ENCODE peak calls at places on chromosomes 11 and 22, in four cellular contexts. G, U, J and D are unnamed samples.

GRCh38 chr11:113446938-113447337 is 28.3 kb downstream of the DRD2 start:
- DNase-seq in G (no peak), U (no peak), J (peak; percentile 57), D (no peak)

GRCh38 chr11:106424111-106424510 is 346.6 kb downstream of the AASDHPPT start:
- DNase-seq in J (no peak), U (no peak), G (no peak), D (no peak)

GRCh38 chr11:93515438-93515837 is 27.8 kb downstream of the SMCO4 start:
- DNase-seq in U (no peak), J (no peak), G (no peak), D (no peak)

GRCh38 chr22:25172153-25172552 is 27.5 kb upstream of the CRYBB3 start:
- DNase-seq in G (no peak), J (no peak), U (peak; percentile 59), D (no peak)

GRCh38 chr11:107962181-107962580 is 33.9 kb downstream of the RAB39A start:
- DNase-seq in U (no peak), G (no peak), J (no peak), D (no peak)

GRCh38 chr22:38233427-38233826 is 31.6 kb downstream of the MAFF start:
- DNase-seq in J (no peak), U (no peak), G (no peak), D (no peak)

GRCh38 chr11:49995559-49995958 is 13.2 kb upstream of the OR4C12 start:
- DNase-seq in U (no peak), G (peak; percentile 55), J (peak; percentile 21), D (peak; percentile 13)

GRCh38 chr11:107591446-107592236 is 694 bp downstream of the ELMOD1 start:
- DNase-seq in J (peak; percentile 57), G (no peak), U (peak; percentile 54), D (peak; percentile 24)

GRCh38 chr11:61850687-61851086 is 22.6 kb downstream of the FADS2 start:
- DNase-seq in G (no peak), U (no peak), J (no peak), D (no peak)

GRCh38 chr11:34564406-34564805 is 50.8 kb upstream of the ELF5 start:
- DNase-seq in J (no peak), U (no peak), G (no peak), D (no peak)

GRCh38 chr22:28547132-28547842 is 132.4 kb downstream of the TTC28 start:
- DNase-seq in G (no peak), J (no peak), U (no peak), D (no peak)

GRCh38 chr22:36291831-36292740 is 39.2 kb downstream of the APOL1 start:
- DNase-seq in U (no peak), G (no peak), J (no peak), D (no peak)

GRCh38 chr11:69948256-69949141 is 129.3 kb upstream of the FGF3 start:
- DNase-seq in G (no peak), U (no peak), J (no peak), D (no peak)

GRCh38 chr11:117815262-117815803 is 9.2 kb downstream of the FXYD2 start:
- DNase-seq in G (no peak), U (peak; percentile 77), J (no peak), D (no peak)

GRCh38 chr11:11661356-11662040 is 39.7 kb upstream of the GALNT18 start:
- DNase-seq in J (peak; percentile 86), G (no peak), U (no peak), D (no peak)

GRCh38 chr11:34599406-34599901 is 21.4 kb upstream of the EHF start:
- DNase-seq in G (no peak), J (no peak), U (no peak), D (no peak)

GRCh38 chr22:29004647-29005371 is 56.8 kb downstream of the C22orf31 start:
- DNase-seq in J (peak; percentile 55), G (peak; percentile 75), U (no peak), D (peak; percentile 47)

GRCh38 chr11:102071497-102072472 is 24.5 kb downstream of the CFAP300 start:
- DNase-seq in J (no peak), G (no peak), U (no peak), D (no peak)

GRCh38 chr11:839875-840617 is 2.3 kb downstream of the POLR2L start:
- DNase-seq in J (no peak), G (no peak), U (no peak), D (no peak)
- TF ChIP-seq CTCF in J (no peak), G (no peak), U (peak; percentile 43), D (no peak)

DNA sequence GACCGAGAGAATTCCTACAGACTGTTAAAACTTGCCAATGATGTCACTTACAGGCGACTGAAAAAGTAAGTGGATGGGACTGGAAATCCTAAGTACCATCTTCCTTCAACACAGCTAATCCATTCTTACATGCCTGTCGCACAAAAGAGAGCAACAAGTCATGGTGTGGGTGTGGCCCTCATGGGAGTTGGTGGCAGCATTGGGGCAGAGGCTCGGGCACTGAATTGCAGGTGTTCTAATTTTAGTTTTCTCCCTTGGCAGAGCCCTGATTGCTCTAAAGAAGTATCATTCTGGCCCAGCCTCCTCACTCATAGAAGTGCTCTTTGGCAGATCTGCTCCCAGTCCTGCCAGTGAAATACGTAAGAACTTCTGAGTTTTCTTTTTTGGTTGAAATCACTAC is 4.6 kb downstream of the IGHMBP2 start:
- DNase-seq in U (no peak), J (no peak), G (no peak), D (no peak)
- TF ChIP-seq CTCF in U (no peak), J (no peak), G (no peak), D (no peak)

GRCh38 chr11:17845431-17845881 is 110.9 kb downstream of the KCNC1 start:
- DNase-seq in J (no peak), U (no peak), G (no peak), D (no peak)

GRCh38 chr11:17848709-17849108 is 114.1 kb downstream of the KCNC1 start:
- DNase-seq in U (no peak), G (no peak), J (no peak), D (no peak)

GRCh38 chr11:17851697-17852096 is 117.1 kb downstream of the KCNC1 start:
- DNase-seq in J (no peak), U (no peak), G (no peak), D (no peak)

GRCh38 chr11:17852246-17852645 is 117.7 kb downstream of the KCNC1 start:
- DNase-seq in U (no peak), G (no peak), J (no peak), D (no peak)

GRCh38 chr11:17846852-17847453 is 112.4 kb downstream of the KCNC1 start:
- DNase-seq in G (no peak), U (no peak), J (peak; percentile 23), D (peak; percentile 5)
- TF ChIP-seq CTCF in G (no peak), U (peak; percentile 23), J (no peak), D (no peak)

DNA sequence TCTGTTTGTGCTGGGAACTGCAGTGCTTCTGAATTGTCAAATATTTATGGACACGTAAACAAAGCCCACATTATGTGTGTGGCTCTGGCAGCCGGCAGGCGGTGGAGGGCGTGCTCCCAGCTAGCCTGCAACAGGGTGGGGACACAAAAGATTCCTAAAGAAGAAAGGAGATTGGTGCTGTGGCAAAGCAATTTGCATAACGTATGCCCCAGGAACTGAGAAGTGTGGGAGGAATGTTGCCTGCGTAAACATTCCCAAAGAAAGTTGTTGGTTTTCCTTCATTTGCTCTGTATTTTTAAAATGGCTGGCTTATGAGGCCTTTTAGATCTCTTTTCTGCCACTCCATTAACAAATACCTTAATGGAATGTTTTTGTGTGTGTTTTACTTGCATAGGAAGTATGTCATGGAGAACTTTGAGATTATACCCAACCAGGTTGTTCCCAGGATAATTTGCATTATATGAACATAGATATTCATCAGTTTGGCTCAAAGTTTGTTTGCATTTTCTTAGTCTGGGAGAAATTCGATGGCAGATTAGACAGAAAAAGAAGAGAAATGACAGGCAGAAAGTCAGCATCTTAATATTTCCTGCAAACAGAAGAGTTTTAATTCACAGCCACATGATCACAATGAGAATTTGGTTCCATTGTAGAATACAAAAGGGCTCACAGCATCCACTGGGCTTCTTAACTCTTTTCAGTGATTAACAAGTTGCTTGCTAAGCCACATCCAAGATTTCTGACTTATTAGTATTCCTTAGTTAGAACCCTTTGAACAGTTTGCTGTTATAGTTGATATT is 41.8 kb upstream of the DLAT start:
- DNase-seq in G (peak; percentile 75), J (peak; percentile 25), U (no peak), D (peak; percentile 36)
- TF ChIP-seq CTCF in G (peak; percentile 9), J (no peak), U (no peak), D (no peak)

GRCh38 chr11:66593303-66593635 is 284 bp downstream of the CCS start:
- DNase-seq in G (no peak), J (peak; percentile 19), U (no peak), D (no peak)

GRCh38 chr11:66592457-66593302 is at the start of the genes CCDC87 and CCS:
- DNase-seq in G (peak; percentile 97), U (peak; percentile 100), J (peak; percentile 99), D (peak; percentile 97)

GRCh38 chr11:66591175-66591574 is 1.7 kb downstream of the CCDC87 start:
- DNase-seq in G (no peak), U (no peak), J (no peak), D (no peak)

GRCh38 chr11:66593650-66594049 is 665 bp downstream of the CCS start:
- DNase-seq in J (no peak), G (no peak), U (no peak), D (no peak)

DNA sequence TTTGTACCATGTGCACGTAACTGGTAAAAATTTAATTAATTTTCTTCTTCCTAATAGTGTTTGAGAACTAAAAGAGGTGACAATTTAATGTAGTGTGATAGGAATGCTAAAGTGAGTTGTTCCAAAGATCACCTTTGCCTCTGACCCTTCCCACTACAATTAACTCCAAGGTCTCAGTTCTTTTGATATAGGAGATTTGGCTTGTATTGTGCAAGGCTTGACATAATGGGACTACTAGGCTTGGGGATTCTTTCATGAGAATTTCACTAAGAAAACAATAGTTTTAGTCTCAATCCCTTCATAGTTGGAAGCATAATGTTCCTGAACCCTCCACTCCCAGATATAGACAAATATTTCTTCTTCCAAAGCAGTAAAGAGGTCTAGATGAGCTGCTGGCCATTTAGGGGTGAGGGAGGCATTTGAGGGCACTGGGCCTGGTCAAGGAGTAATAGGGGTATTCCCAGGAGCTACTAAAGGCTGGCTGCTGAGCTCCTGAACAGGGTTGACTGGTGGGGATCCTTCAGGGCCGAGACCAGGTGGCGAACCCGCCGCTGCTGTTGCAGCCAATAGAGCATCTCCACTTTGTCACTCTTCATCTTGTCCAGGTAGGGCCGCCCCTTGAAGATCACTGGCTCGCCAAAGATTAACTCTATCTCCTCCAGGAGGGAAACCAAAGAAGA is 2.7 kb downstream of the CCDC87 start:
- DNase-seq in G (no peak), J (no peak), U (no peak), D (no peak)
- TF ChIP-seq CTCF in G (no peak), J (no peak), U (no peak), D (no peak)